ENCODE peak calls at places on chromosomes 5 and 9, in seven cellular contexts. R is activated CD4-positive, alpha-beta T cell treated with anti-CD3 and anti-CD28 coated beads, Interleukin-2, amount 10 ng/mL, durations not matched to agents 24 days and 14 days; U is NCI-H1417; K is T follicular helper cell; Z is GM13977; O is iPS-NIHi11; E is nucleus accumbens. S is an unnamed sample.

GRCh38 chr5:92927291-92927778 is 653.7 kb downstream of the NR2F1-AS1 start:
- DNase-seq in R (no peak), U (peak), K (no peak), Z (no peak), O (no peak), E (no peak), S (no peak)

GRCh38 chr5:122165574-122166021 is 36.3 kb downstream of the ZNF474 start:
- DNase-seq in R (no peak), U (no peak), K (no peak), Z (no peak), O (no peak), E (no peak), S (no peak)

GRCh38 chr9:18238254-18238653 is 235.7 kb upstream of the ADAMTSL1 start:
- DNase-seq in R (no peak), U (no peak), K (no peak), Z (no peak), O (no peak), E (no peak), S (no peak)

GRCh38 chr9:91421022-91421765 is 2.4 kb downstream of the NFIL3 start:
- DNase-seq in R (peak), U (peak), K (no peak), Z (peak), O (peak), E (peak), S (no peak)

GRCh38 chr9:128025756-128026155 is 41.4 kb downstream of the NAIF1 start:
- DNase-seq in R (peak), U (no peak), K (no peak), Z (no peak), O (no peak), E (no peak), S (no peak)

GRCh38 chr5:140148508-140148907 is 22.8 kb downstream of the IGIP start:
- DNase-seq in R (no peak), U (no peak), K (no peak), Z (no peak), O (peak), E (no peak), S (no peak)

GRCh38 chr5:4614088-4614487 is 526.0 kb upstream of the ADAMTS16 start:
- DNase-seq in R (no peak), U (no peak), K (no peak), Z (no peak), O (no peak), E (no peak), S (no peak)

GRCh38 chr5:150394103-150394502 is 18.6 kb downstream of the CD74 start:
- DNase-seq in R (no peak), U (no peak), K (no peak), Z (peak), O (no peak), E (no peak), S (no peak)

GRCh38 chr9:117121331-117121730 is 293.5 kb downstream of the ASTN2 start:
- DNase-seq in R (no peak), U (no peak), K (no peak), Z (no peak), O (no peak), E (no peak), S (no peak)

GRCh38 chr5:139140631-139141071 is 57.5 kb downstream of the SIL1 start:
- DNase-seq in R (no peak), U (no peak), K (no peak), Z (no peak), O (no peak), E (no peak), S (no peak)

GRCh38 chr5:170773031-170773985 is 10.2 kb upstream of the GABRP start:
- DNase-seq in R (no peak), U (no peak), K (no peak), Z (no peak), O (no peak), E (no peak), S (peak)

GRCh38 chr5:142403583-142403982 is 78.8 kb upstream of the SPRY4 start:
- DNase-seq in R (no peak), U (peak), K (no peak), Z (no peak), O (peak), E (no peak), S (peak)

GRCh38 chr5:109759304-109759703 is 69.6 kb downstream of the MAN2A1 start:
- DNase-seq in R (no peak), U (no peak), K (no peak), Z (no peak), O (no peak), E (no peak), S (no peak)

GRCh38 chr9:92642599-92642998 is 27.3 kb downstream of the IPPK start:
- DNase-seq in R (no peak), U (no peak), K (no peak), Z (no peak), O (no peak), E (no peak), S (no peak)

GRCh38 chr9:89543057-89543456 is 45.1 kb upstream of the SEMA4D start:
- DNase-seq in R (no peak), U (no peak), K (no peak), Z (no peak), O (no peak), E (no peak), S (no peak)

GRCh38 chr9:89036383-89036782 is 45.1 kb downstream of the S1PR3 start:
- DNase-seq in R (no peak), U (no peak), K (no peak), Z (no peak), O (no peak), E (no peak), S (no peak)

GRCh38 chr5:141677415-141677814 is 4.6 kb downstream of the ARAP3 start:
- DNase-seq in R (no peak), U (no peak), K (no peak), Z (no peak), O (peak), E (no peak), S (no peak)

GRCh38 chr5:135473956-135474670 is 22.0 kb upstream of the TIFAB start:
- DNase-seq in R (no peak), U (no peak), K (no peak), Z (no peak), O (no peak), E (no peak), S (no peak)

GRCh38 chr9:7318920-7319319 is 480.7 kb downstream of the DMAC1 start:
- DNase-seq in R (no peak), U (no peak), K (no peak), Z (no peak), O (no peak), E (no peak), S (no peak)

GRCh38 chr9:128637656-128638055 is 19.0 kb downstream of the DYNC2I2 start:
- DNase-seq in R (no peak), U (no peak), K (no peak), Z (no peak), O (no peak), E (no peak), S (no peak)

GRCh38 chr9:99039388-99040182 is 65.3 kb upstream of the TGFBR1 start:
- DNase-seq in R (no peak), U (no peak), K (no peak), Z (no peak), O (no peak), E (no peak), S (no peak)

GRCh38 chr5:98905857-98906688 is 22.7 kb downstream of the CHD1 start:
- DNase-seq in R (no peak), U (no peak), K (no peak), Z (peak), O (no peak), E (no peak), S (no peak)

GRCh38 chr9:132637351-132637750 is 32.4 kb downstream of the DDX31 start:
- DNase-seq in R (no peak), U (peak), K (no peak), Z (no peak), O (no peak), E (no peak), S (no peak)

GRCh38 chr9:82538634-82539033 is 524.3 kb downstream of the RASEF start:
- DNase-seq in R (no peak), U (no peak), K (no peak), Z (no peak), O (no peak), E (no peak), S (no peak)

GRCh38 chr9:126939821-126940221 is 25.2 kb downstream of the RALGPS1 start:
- DNase-seq in R (no peak), U (peak), K (no peak), Z (no peak), O (no peak), E (no peak), S (no peak)